ENCODE peak calls at places on chromosomes 16 and 17, in eight cellular contexts. One of them, this sample, is unnamed.

GRCh38 chr16:74521691-74522090 is 85.2 kb downstream of the GLG1 start:
- DNase-seq in ureter: no peak
- DNase-seq in left cardiac atrium: peak; percentile 23
- DNase-seq in activated CD4-positive, CD25-positive, alpha-beta regulatory T cell: no peak
- DNase-seq in Calu3: no peak
- DNase-seq in A549: no peak
- DNase-seq in esophagus squamous epithelium: no peak
- DNase-seq in stimulated activated CD8-positive, alpha-beta memory T cell treated with anti-CD3 and anti-CD28 coated beads, Interleukin-7, amount 100 ng/mL, for 24 hours: no peak
- DNase-seq in this sample: no peak

GRCh38 chr17:80034654-80034976 is 1.1 kb downstream of the TBC1D16 start:
- DNase-seq in ureter: no peak
- DNase-seq in left cardiac atrium: no peak
- DNase-seq in activated CD4-positive, CD25-positive, alpha-beta regulatory T cell: no peak
- DNase-seq in Calu3: no peak
- DNase-seq in A549: no peak
- DNase-seq in esophagus squamous epithelium: no peak
- DNase-seq in stimulated activated CD8-positive, alpha-beta memory T cell treated with anti-CD3 and anti-CD28 coated beads, Interleukin-7, amount 100 ng/mL, for 24 hours: no peak
- DNase-seq in this sample: no peak

GRCh38 chr17:80387071-80387470 is 27.9 kb upstream of the ENDOV start:
- DNase-seq in ureter: no peak
- DNase-seq in left cardiac atrium: no peak
- DNase-seq in activated CD4-positive, CD25-positive, alpha-beta regulatory T cell: no peak
- DNase-seq in Calu3: no peak
- DNase-seq in A549: no peak
- DNase-seq in esophagus squamous epithelium: no peak
- DNase-seq in stimulated activated CD8-positive, alpha-beta memory T cell treated with anti-CD3 and anti-CD28 coated beads, Interleukin-7, amount 100 ng/mL, for 24 hours: no peak
- DNase-seq in this sample: peak; percentile 54

GRCh38 chr17:8012996-8013640 is 10.7 kb downstream of the GUCY2D start:
- DNase-seq in ureter: no peak
- DNase-seq in left cardiac atrium: no peak
- DNase-seq in activated CD4-positive, CD25-positive, alpha-beta regulatory T cell: no peak
- DNase-seq in Calu3: no peak
- DNase-seq in A549: no peak
- DNase-seq in esophagus squamous epithelium: no peak
- DNase-seq in stimulated activated CD8-positive, alpha-beta memory T cell treated with anti-CD3 and anti-CD28 coated beads, Interleukin-7, amount 100 ng/mL, for 24 hours: no peak
- DNase-seq in this sample: peak; percentile 46

GRCh38 chr17:28394717-28395116 is 11.3 kb downstream of the SLC46A1 start:
- DNase-seq in ureter: no peak
- DNase-seq in left cardiac atrium: no peak
- DNase-seq in activated CD4-positive, CD25-positive, alpha-beta regulatory T cell: no peak
- DNase-seq in Calu3: no peak
- DNase-seq in A549: no peak
- DNase-seq in esophagus squamous epithelium: no peak
- DNase-seq in stimulated activated CD8-positive, alpha-beta memory T cell treated with anti-CD3 and anti-CD28 coated beads, Interleukin-7, amount 100 ng/mL, for 24 hours: no peak
- DNase-seq in this sample: no peak

GRCh38 chr17:62605588-62605987 is 21.9 kb upstream of the MRC2 start:
- DNase-seq in ureter: no peak
- DNase-seq in left cardiac atrium: no peak
- DNase-seq in activated CD4-positive, CD25-positive, alpha-beta regulatory T cell: no peak
- DNase-seq in Calu3: no peak
- DNase-seq in A549: no peak
- DNase-seq in esophagus squamous epithelium: no peak
- DNase-seq in stimulated activated CD8-positive, alpha-beta memory T cell treated with anti-CD3 and anti-CD28 coated beads, Interleukin-7, amount 100 ng/mL, for 24 hours: no peak
- DNase-seq in this sample: no peak

GRCh38 chr16:21194771-21195301 is 16.5 kb downstream of the ZP2 start:
- DNase-seq in ureter: no peak
- DNase-seq in left cardiac atrium: no peak
- DNase-seq in activated CD4-positive, CD25-positive, alpha-beta regulatory T cell: no peak
- DNase-seq in Calu3: no peak
- DNase-seq in A549: no peak
- DNase-seq in esophagus squamous epithelium: no peak
- DNase-seq in stimulated activated CD8-positive, alpha-beta memory T cell treated with anti-CD3 and anti-CD28 coated beads, Interleukin-7, amount 100 ng/mL, for 24 hours: no peak
- DNase-seq in this sample: no peak

GRCh38 chr17:72336026-72336803 is 215.4 kb downstream of the SOX9 start:
- DNase-seq in ureter: no peak
- DNase-seq in left cardiac atrium: no peak
- DNase-seq in activated CD4-positive, CD25-positive, alpha-beta regulatory T cell: no peak
- DNase-seq in Calu3: no peak
- DNase-seq in A549: no peak
- DNase-seq in esophagus squamous epithelium: no peak
- DNase-seq in stimulated activated CD8-positive, alpha-beta memory T cell treated with anti-CD3 and anti-CD28 coated beads, Interleukin-7, amount 100 ng/mL, for 24 hours: no peak
- DNase-seq in this sample: no peak

GRCh38 chr17:61201211-61201610 is 198.4 kb upstream of the TBX2 start:
- DNase-seq in ureter: no peak
- DNase-seq in left cardiac atrium: no peak
- DNase-seq in activated CD4-positive, CD25-positive, alpha-beta regulatory T cell: no peak
- DNase-seq in Calu3: no peak
- DNase-seq in A549: peak; percentile 25
- DNase-seq in esophagus squamous epithelium: no peak
- DNase-seq in stimulated activated CD8-positive, alpha-beta memory T cell treated with anti-CD3 and anti-CD28 coated beads, Interleukin-7, amount 100 ng/mL, for 24 hours: no peak
- DNase-seq in this sample: no peak

GRCh38 chr16:31273676-31274075 is 13.9 kb downstream of the ITGAM start:
- DNase-seq in ureter: peak; percentile 25
- DNase-seq in left cardiac atrium: no peak
- DNase-seq in activated CD4-positive, CD25-positive, alpha-beta regulatory T cell: no peak
- DNase-seq in Calu3: no peak
- DNase-seq in A549: no peak
- DNase-seq in esophagus squamous epithelium: no peak
- DNase-seq in stimulated activated CD8-positive, alpha-beta memory T cell treated with anti-CD3 and anti-CD28 coated beads, Interleukin-7, amount 100 ng/mL, for 24 hours: no peak
- DNase-seq in this sample: no peak

GRCh38 chr17:60749050-60749449 is 71.4 kb downstream of the BCAS3 start:
- DNase-seq in ureter: no peak
- DNase-seq in left cardiac atrium: no peak
- DNase-seq in activated CD4-positive, CD25-positive, alpha-beta regulatory T cell: no peak
- DNase-seq in Calu3: no peak
- DNase-seq in A549: no peak
- DNase-seq in esophagus squamous epithelium: no peak
- DNase-seq in stimulated activated CD8-positive, alpha-beta memory T cell treated with anti-CD3 and anti-CD28 coated beads, Interleukin-7, amount 100 ng/mL, for 24 hours: no peak
- DNase-seq in this sample: no peak

GRCh38 chr16:27145630-27146029 is 57.7 kb upstream of the KDM8 start:
- DNase-seq in ureter: no peak
- DNase-seq in left cardiac atrium: no peak
- DNase-seq in activated CD4-positive, CD25-positive, alpha-beta regulatory T cell: no peak
- DNase-seq in Calu3: no peak
- DNase-seq in A549: no peak
- DNase-seq in esophagus squamous epithelium: no peak
- DNase-seq in stimulated activated CD8-positive, alpha-beta memory T cell treated with anti-CD3 and anti-CD28 coated beads, Interleukin-7, amount 100 ng/mL, for 24 hours: no peak
- DNase-seq in this sample: no peak

GRCh38 chr17:46874906-46875305 is 23.5 kb downstream of the WNT9B start:
- DNase-seq in ureter: no peak
- DNase-seq in left cardiac atrium: no peak
- DNase-seq in activated CD4-positive, CD25-positive, alpha-beta regulatory T cell: no peak
- DNase-seq in Calu3: no peak
- DNase-seq in A549: no peak
- DNase-seq in esophagus squamous epithelium: no peak
- DNase-seq in stimulated activated CD8-positive, alpha-beta memory T cell treated with anti-CD3 and anti-CD28 coated beads, Interleukin-7, amount 100 ng/mL, for 24 hours: no peak
- DNase-seq in this sample: no peak

GRCh38 chr16:86048882-86049585 is 150.1 kb downstream of the IRF8 start:
- DNase-seq in ureter: no peak
- DNase-seq in left cardiac atrium: no peak
- DNase-seq in activated CD4-positive, CD25-positive, alpha-beta regulatory T cell: no peak
- DNase-seq in Calu3: no peak
- DNase-seq in A549: no peak
- DNase-seq in esophagus squamous epithelium: no peak
- DNase-seq in stimulated activated CD8-positive, alpha-beta memory T cell treated with anti-CD3 and anti-CD28 coated beads, Interleukin-7, amount 100 ng/mL, for 24 hours: no peak
- DNase-seq in this sample: peak; percentile 65

This sample was measured in posterior vena cava.